ENCODE peak calls at places on chromosome 11, in five cellular contexts. F is M059J; X is tibial artery; S is NCI-H2081; T is activated CD4-positive, alpha-beta T cell treated with anti-CD3 and anti-CD28 coated beads, Interleukin-2, amount 50 U/mL, for 1 hour. I is an unnamed sample.

GRCh38 chr11:3609416-3610265 is 32.2 kb downstream of the ART5 start:
- DNase-seq in F (peak), X (no peak), S (no peak), T (no peak), I (no peak)

GRCh38 chr11:70112017-70112434 is 33.9 kb downstream of the ANO1 start:
- DNase-seq in F (peak), X (no peak), S (no peak), T (no peak), I (no peak)

GRCh38 chr11:121553806-121554205 is 101.0 kb upstream of the SORL1-AS1 start:
- DNase-seq in F (peak), X (no peak), S (no peak), T (no peak), I (no peak)

GRCh38 chr11:10233581-10233980 is 60.4 kb downstream of the SBF2 start:
- DNase-seq in F (peak), X (no peak), S (no peak), T (no peak), I (no peak)

GRCh38 chr11:32231909-32232493 is 141.1 kb downstream of the RCN1 start:
- DNase-seq in F (peak), X (no peak), S (peak), T (no peak), I (no peak)

GRCh38 chr11:106585061-106585460 is 433.2 kb downstream of the GUCY1A2 start:
- DNase-seq in F (peak), X (no peak), S (no peak), T (no peak), I (no peak)

GRCh38 chr11:2508793-2509192 is 64.0 kb downstream of the KCNQ1 start:
- DNase-seq in F (no peak), X (peak), S (no peak), T (no peak), I (no peak)

GRCh38 chr11:9775393-9775780 is 111.5 kb downstream of the SWAP70 start:
- DNase-seq in F (no peak), X (no peak), S (no peak), T (no peak), I (no peak)

GRCh38 chr11:36635463-36635862 is 37.4 kb upstream of the RAG2 start:
- DNase-seq in F (no peak), X (no peak), S (no peak), T (no peak), I (no peak)

GRCh38 chr11:10441021-10441523 is 14.0 kb upstream of the AMPD3 start:
- DNase-seq in F (no peak), X (no peak), S (no peak), T (no peak), I (no peak)

GRCh38 chr11:12086271-12087074 is 23.9 kb upstream of the MICAL2 start:
- DNase-seq in F (peak), X (peak), S (no peak), T (no peak), I (no peak)

GRCh38 chr11:3001496-3001895 is 9.4 kb upstream of the NAP1L4 start:
- DNase-seq in F (no peak), X (peak), S (peak), T (no peak), I (no peak)

GRCh38 chr11:14373941-14374646 is 15.1 kb upstream of the RRAS2 start:
- DNase-seq in F (peak), X (peak), S (no peak), T (no peak), I (no peak)

GRCh38 chr11:106914409-106914808 is 103.9 kb downstream of the GUCY1A2 start:
- DNase-seq in F (no peak), X (no peak), S (no peak), T (no peak), I (no peak)

GRCh38 chr11:58928082-58928574 is 11.2 kb upstream of the GLYATL1 start:
- DNase-seq in F (no peak), X (no peak), S (no peak), T (no peak), I (no peak)

GRCh38 chr11:119712459-119713360 is 16.3 kb downstream of the NECTIN1 start:
- DNase-seq in F (no peak), X (no peak), S (no peak), T (no peak), I (no peak)

GRCh38 chr11:68036141-68036716 is 2.6 kb upstream of the TCIRG1 start:
- DNase-seq in F (no peak), X (no peak), S (no peak), T (no peak), I (no peak)

GRCh38 chr11:61972796-61973602 is 5.6 kb upstream of the FTH1 start:
- DNase-seq in F (peak), X (peak), S (no peak), T (no peak), I (peak)

GRCh38 chr11:69718147-69718546 is 14.3 kb upstream of the FGF19 start:
- DNase-seq in F (no peak), X (no peak), S (no peak), T (no peak), I (no peak)

GRCh38 chr11:46865340-46865739 is 19.3 kb upstream of the CKAP5 start:
- DNase-seq in F (peak), X (no peak), S (no peak), T (no peak), I (no peak)

GRCh38 chr11:99020324-99021225 is at the start of gene CNTN5:
- DNase-seq in F (peak), X (peak), S (peak), T (no peak), I (no peak)

GRCh38 chr11:12499071-12499470 is 121.7 kb downstream of the PARVA start:
- DNase-seq in F (peak), X (no peak), S (no peak), T (no peak), I (no peak)

GRCh38 chr11:79007811-79008294 is 433.0 kb downstream of the TENM4 start:
- DNase-seq in F (peak), X (no peak), S (no peak), T (no peak), I (no peak)

GRCh38 chr11:64062185-64063039 is 26.7 kb downstream of the FLRT1 start:
- DNase-seq in F (no peak), X (no peak), S (no peak), T (no peak), I (no peak)

GRCh38 chr11:109421981-109422590 is at the start of gene C11orf87:
- DNase-seq in F (peak), X (no peak), S (no peak), T (no peak), I (no peak)

GRCh38 chr11:36574486-36574885 is 6.7 kb downstream of the RAG1 start:
- DNase-seq in F (no peak), X (no peak), S (no peak), T (no peak), I (no peak)

GRCh38 chr11:113484223-113484622 is 9.0 kb upstream of the DRD2 start:
- DNase-seq in F (no peak), X (no peak), S (no peak), T (no peak), I (no peak)

GRCh38 chr11:12840871-12841516 is 166.8 kb downstream of the TEAD1 start:
- DNase-seq in F (peak), X (no peak), S (no peak), T (no peak), I (no peak)

GRCh38 chr11:18720086-18720810 is 5.7 kb downstream of the IGSF22 start:
- DNase-seq in F (peak), X (no peak), S (no peak), T (no peak), I (no peak)

GRCh38 chr11:123195182-123196059 is at the start of gene CLMP:
- DNase-seq in F (peak), X (peak), S (peak), T (no peak), I (no peak)

I was measured in activated T-helper 2 cell treated with anti-CD3 and anti-CD28 coated beads, Interferon-gamma antibody, Interleukin-2, Interleukin-4, amounts not matched to agents 10 μg/mL and 5 μg/mL and 100 μg/mL, durations not matched to agents 14 hours and 24 hours and 36 hours.